ENCODE peak calls at places on chromosomes 11 and 22, in four cellular contexts. X is GM13977, C is kidney glomerular epithelial cell, W is NCI-H748 treated with DMSO at 0.1 percent for 48 hours. T is an unnamed sample.

GRCh38 chr11:19890308-19890707 is 177.7 kb downstream of the NAV2 start:
- DNase-seq in W (no peak), C (peak), X (no peak), T (no peak)

GRCh38 chr22:46414704-46415103 is 79.2 kb downstream of the TRMU start:
- DNase-seq in C (no peak), W (no peak), X (no peak), T (no peak)

GRCh38 chr11:88306785-88307184 is 30.8 kb downstream of the CTSC start:
- DNase-seq in C (no peak), W (no peak), X (no peak), T (no peak)

GRCh38 chr22:48736593-48737460 is 1090.8 kb downstream of the BRD1 start:
- DNase-seq in X (no peak), W (no peak), C (no peak), T (no peak)

GRCh38 chr11:13105237-13105844 is 96.2 kb downstream of the RASSF10 start:
- DNase-seq in C (no peak), W (peak), X (no peak), T (no peak)

GRCh38 chr22:27088026-27088425 is 430.6 kb downstream of the MIAT start:
- DNase-seq in W (no peak), C (peak), X (no peak), T (no peak)

GRCh38 chr11:116993599-116993998 is 104.6 kb downstream of the SIK3 start:
- DNase-seq in X (no peak), C (no peak), W (no peak), T (no peak)

GRCh38 chr22:46149493-46149997 is 781 bp upstream of the PPARA start:
- DNase-seq in X (peak), W (peak), C (no peak), T (no peak)

GRCh38 chr11:10984250-10984649 is 126.4 kb upstream of the ZBED5 start:
- DNase-seq in C (no peak), X (no peak), W (no peak), T (no peak)

GRCh38 chr11:108569896-108570295 is 23.7 kb downstream of the EXPH5 start:
- DNase-seq in W (no peak), X (no peak), C (no peak), T (no peak)

GRCh38 chr11:95230054-95231034 is 658 bp downstream of the SESN3 start:
- DNase-seq in C (no peak), W (no peak), X (no peak), T (no peak)

GRCh38 chr11:12263141-12263693 is 114.2 kb upstream of the PARVA start:
- DNase-seq in W (no peak), X (no peak), C (no peak), T (no peak)

GRCh38 chr22:41752011-41752975 is 48.2 kb upstream of the CCDC134 start:
- DNase-seq in C (no peak), W (no peak), X (peak), T (peak)

GRCh38 chr22:27573280-27573711 is 228.3 kb downstream of the MN1 start:
- DNase-seq in C (no peak), X (no peak), W (no peak), T (no peak)

GRCh38 chr22:50260801-50261614 is 475 bp downstream of the MAPK12 start:
- DNase-seq in W (peak), C (no peak), X (peak), T (no peak)

GRCh38 chr22:46780453-46780852 is 18.0 kb downstream of the TBC1D22A start:
- DNase-seq in W (no peak), C (no peak), X (no peak), T (no peak)

GRCh38 chr11:118715837-118716260 is 36.4 kb upstream of the TREH start:
- DNase-seq in X (no peak), W (no peak), C (peak), T (no peak)

GRCh38 chr11:75733346-75734107 is 15.9 kb downstream of the MOGAT2 start:
- DNase-seq in X (no peak), W (no peak), C (peak), T (no peak)

GRCh38 chr11:103609117-103610066 is 427.0 kb upstream of the DDI1 start:
- DNase-seq in C (peak), W (no peak), X (no peak), T (no peak)

GRCh38 chr11:27234043-27234668 is 128.9 kb downstream of the CCDC34 start:
- DNase-seq in X (no peak), W (no peak), C (peak), T (peak)

GRCh38 chr11:1557168-1557884 is 14.7 kb downstream of the DUSP8 start:
- DNase-seq in X (no peak), W (no peak), C (no peak), T (no peak)

GRCh38 chr22:39627865-39628562 is 57.5 kb downstream of the CACNA1I start:
- DNase-seq in W (no peak), C (no peak), X (no peak), T (no peak)

GRCh38 chr22:38873469-38874411 is 1.7 kb upstream of the CBX6 start:
- DNase-seq in C (no peak), W (peak), X (peak), T (peak)

GRCh38 chr22:35516723-35517122 is 23.9 kb upstream of the RASD2 start:
- DNase-seq in X (no peak), W (no peak), C (no peak), T (no peak)

T was measured in GM12878.